ENCODE peak calls at places on chromosomes 3 and 15, in seven cellular contexts. M, T, E, C, P, U and O are unnamed samples.

GRCh38 chr15:47505712-47506542 is 211.4 kb upstream of the SEMA6D start:
- DNase-seq in M (no peak), T (no peak), E (no peak), C (peak; percentile 40), P (no peak), U (no peak), O (no peak)

GRCh38 chr3:140391041-140391440 is 286.8 kb upstream of the TRIM42 start:
- DNase-seq in M (no peak), T (no peak), E (no peak), C (no peak), P (no peak), U (no peak), O (no peak)

GRCh38 chr15:62983956-62984355 is 58.6 kb upstream of the TPM1 start:
- DNase-seq in M (no peak), T (no peak), E (no peak), C (no peak), P (no peak), U (no peak), O (no peak)

GRCh38 chr15:28950916-28951315 is 65.1 kb downstream of the APBA2 start:
- DNase-seq in M (no peak), T (no peak), E (no peak), C (no peak), P (no peak), U (no peak), O (no peak)

GRCh38 chr3:26106119-26106690 is 316.3 kb downstream of the OXSM start:
- DNase-seq in M (no peak), T (peak; percentile 20), E (no peak), C (no peak), P (no peak), U (no peak), O (no peak)

GRCh38 chr3:1576047-1576446 is 483.2 kb downstream of the CNTN6 start:
- DNase-seq in M (no peak), T (no peak), E (no peak), C (no peak), P (no peak), U (no peak), O (no peak)

GRCh38 chr15:84594617-84595290 is 6.1 kb upstream of the ZSCAN2 start:
- DNase-seq in M (no peak), T (no peak), E (no peak), C (no peak), P (no peak), U (no peak), O (no peak)

GRCh38 chr3:35639251-35640185 is at the start of gene ARPP21:
- DNase-seq in M (peak; percentile 13), T (peak; percentile 66), E (no peak), C (peak; percentile 2), P (no peak), U (no peak), O (peak; percentile 24)

GRCh38 chr3:186413615-186414415 is 51.8 kb upstream of the DGKG start:
- DNase-seq in M (no peak), T (peak; percentile 13), E (no peak), C (peak; percentile 53), P (no peak), U (no peak), O (peak; percentile 20)

GRCh38 chr3:172279191-172279640 is 169.0 kb downstream of the GHSR start:
- DNase-seq in M (no peak), T (no peak), E (no peak), C (no peak), P (no peak), U (no peak), O (no peak)

GRCh38 chr3:103393395-103394186 is 958.8 kb downstream of the ZPLD1 start:
- DNase-seq in M (peak; percentile 5), T (no peak), E (no peak), C (peak; percentile 21), P (no peak), U (no peak), O (peak; percentile 36)

GRCh38 chr3:194565597-194566190 is 67.5 kb downstream of the TMEM44 start:
- DNase-seq in M (no peak), T (no peak), E (no peak), C (peak; percentile 43), P (no peak), U (no peak), O (no peak)

GRCh38 chr3:9934235-9934621 is 594 bp downstream of the CRELD1 start:
- DNase-seq in M (no peak), T (peak; percentile 66), E (no peak), C (no peak), P (no peak), U (no peak), O (no peak)

GRCh38 chr3:57755368-57756021 is 614 bp upstream of the SLMAP start:
- DNase-seq in M (peak; percentile 67), T (peak; percentile 65), E (peak; percentile 59), C (no peak), P (peak; percentile 68), U (peak; percentile 40), O (peak; percentile 22)

GRCh38 chr15:52257734-52258062 is 37.9 kb downstream of the MYO5C start:
- DNase-seq in M (no peak), T (no peak), E (peak; percentile 17), C (no peak), P (no peak), U (no peak), O (peak; percentile 29)

GRCh38 chr15:83082730-83083386 is 15.8 kb upstream of the BTBD1 start:
- DNase-seq in M (no peak), T (no peak), E (no peak), C (no peak), P (no peak), U (no peak), O (no peak)

GRCh38 chr3:139430467-139430866 is 41.0 kb upstream of the COPB2 start:
- DNase-seq in M (no peak), T (no peak), E (no peak), C (no peak), P (no peak), U (no peak), O (no peak)

GRCh38 chr3:78569820-78570219 is 1198.0 kb downstream of the ROBO1 start:
- DNase-seq in M (no peak), T (no peak), E (no peak), C (no peak), P (no peak), U (no peak), O (no peak)

GRCh38 chr3:104198136-104198535 is 1168.6 kb upstream of the ALCAM start:
- DNase-seq in M (no peak), T (no peak), E (no peak), C (no peak), P (no peak), U (no peak), O (no peak)

GRCh38 chr3:9291991-9292390 is 42.5 kb upstream of the SRGAP3 start:
- DNase-seq in M (no peak), T (no peak), E (no peak), C (no peak), P (no peak), U (no peak), O (no peak)

GRCh38 chr15:59138243-59138642 is 33.3 kb downstream of the CCNB2 start:
- DNase-seq in M (peak; percentile 47), T (peak; percentile 86), E (peak; percentile 62), C (peak; percentile 29), P (peak; percentile 46), U (peak; percentile 38), O (peak; percentile 45)

GRCh38 chr3:14289590-14290453 is 111.2 kb downstream of the LSM3 start:
- DNase-seq in M (peak; percentile 86), T (no peak), E (no peak), C (peak; percentile 88), P (no peak), U (no peak), O (peak; percentile 5)

GRCh38 chr15:60546764-60547163 is 67.8 kb upstream of the ICE2 start:
- DNase-seq in M (no peak), T (no peak), E (no peak), C (no peak), P (no peak), U (no peak), O (no peak)

GRCh38 chr3:172735014-172735413 is 15.5 kb upstream of the ECT2 start:
- DNase-seq in M (no peak), T (no peak), E (no peak), C (no peak), P (no peak), U (no peak), O (no peak)

GRCh38 chr3:160140756-160141155 is 84.5 kb upstream of the C3orf80 start:
- DNase-seq in M (no peak), T (no peak), E (no peak), C (no peak), P (no peak), U (peak; percentile 24), O (no peak)

GRCh38 chr3:50204804-50205718 is at the start of gene SLC38A3:
- DNase-seq in M (peak; percentile 49), T (no peak), E (peak; percentile 84), C (no peak), P (no peak), U (no peak), O (no peak)

GRCh38 chr3:172449468-172450149 is 1.4 kb upstream of the GHSR start:
- DNase-seq in M (peak; percentile 53), T (no peak), E (no peak), C (peak; percentile 45), P (no peak), U (peak; percentile 30), O (peak; percentile 37)

GRCh38 chr3:61172684-61173083 is 78.6 kb downstream of the FHIT start:
- DNase-seq in M (no peak), T (no peak), E (peak; percentile 22), C (no peak), P (no peak), U (no peak), O (no peak)

GRCh38 chr15:58393196-58393790 is 38.5 kb upstream of the LIPC start:
- DNase-seq in M (no peak), T (no peak), E (no peak), C (no peak), P (no peak), U (no peak), O (no peak)

GRCh38 chr3:60086811-60087210 is 1037.0 kb upstream of the CFAP20DC start:
- DNase-seq in M (no peak), T (no peak), E (no peak), C (peak; percentile 58), P (peak; percentile 32), U (peak; percentile 47), O (peak; percentile 0)

GRCh38 chr15:50911641-50912040 is 3.2 kb downstream of the AP4E1 start:
- DNase-seq in M (no peak), T (no peak), E (no peak), C (no peak), P (no peak), U (no peak), O (peak; percentile 21)

GRCh38 chr3:167031364-167032049 is 348.6 kb downstream of the ZBBX start:
- DNase-seq in M (no peak), T (no peak), E (no peak), C (no peak), P (no peak), U (no peak), O (no peak)

GRCh38 chr3:99686955-99687612 is 48.7 kb downstream of the COL8A1 start:
- DNase-seq in M (peak; percentile 53), T (peak; percentile 45), E (peak; percentile 63), C (peak; percentile 85), P (peak; percentile 51), U (peak; percentile 31), O (peak; percentile 64)

GRCh38 chr3:150238995-150239612 is 169.0 kb upstream of the TSC22D2 start:
- DNase-seq in M (no peak), T (no peak), E (peak; percentile 45), C (no peak), P (peak; percentile 56), U (no peak), O (no peak)

GRCh38 chr15:42133892-42134502 is 22.4 kb downstream of the PLA2G4F start:
- DNase-seq in M (peak; percentile 54), T (peak; percentile 79), E (peak; percentile 68), C (peak; percentile 12), P (peak; percentile 34), U (peak; percentile 72), O (peak; percentile 46)